ENCODE peak calls at places on chromosomes 12 and 14, in seven cellular contexts. S, V, U, K, P, X and N are unnamed samples.
A peak's percentile ranks its signal among the peaks of the same experiment; 100 is the strongest.

GRCh38 chr12:111401167-111401605 is 4.5 kb upstream of the SH2B3 start:
- DNase-seq in S (no peak), V (no peak), U (no peak), K (no peak), P (no peak), X (no peak), N (no peak)

GRCh38 chr12:78951746-78952532 is 87.4 kb downstream of the SYT1 start:
- DNase-seq in S (no peak), V (peak; percentile 63), U (no peak), K (peak; percentile 81), P (no peak), X (no peak), N (peak; percentile 64)

GRCh38 chr12:76768566-76768965 is 4.7 kb downstream of the ZDHHC17 start:
- DNase-seq in S (no peak), V (no peak), U (no peak), K (no peak), P (no peak), X (no peak), N (no peak)

GRCh38 chr12:6110006-6110405 is 14.5 kb downstream of the VWF start:
- DNase-seq in S (no peak), V (no peak), U (no peak), K (no peak), P (no peak), X (no peak), N (no peak)

GRCh38 chr14:102323102-102323501 is 3.6 kb downstream of the ZNF839 start:
- DNase-seq in S (no peak), V (peak; percentile 72), U (peak; percentile 40), K (peak; percentile 28), P (peak; percentile 75), X (no peak), N (peak; percentile 84)

GRCh38 chr12:46403732-46404097 is 31.1 kb upstream of the SLC38A2 start:
- DNase-seq in S (no peak), V (no peak), U (no peak), K (no peak), P (no peak), X (no peak), N (no peak)

GRCh38 chr12:126936181-126936851 is 1330.7 kb upstream of the TMEM132C start:
- DNase-seq in S (no peak), V (no peak), U (no peak), K (no peak), P (no peak), X (no peak), N (no peak)

GRCh38 chr14:38197761-38198345 is 9.9 kb upstream of the SSTR1 start:
- DNase-seq in S (no peak), V (no peak), U (no peak), K (no peak), P (peak; percentile 69), X (no peak), N (no peak)

GRCh38 chr14:72023128-72024042 is 91.2 kb downstream of the RGS6 start:
- DNase-seq in S (no peak), V (no peak), U (no peak), K (no peak), P (no peak), X (no peak), N (no peak)